ENCODE peak calls at places on chromosomes 3 and 15, in six cellular contexts. P is IMR-90, D is trophoblast cell, Z is mesenchymal stem cell, J is neuronal stem cell, Y is H1. E is an unnamed sample.

GRCh38 chr3:49638445-49638844 is 35.7 kb upstream of the APEH start:
- DNase-seq in P (peak; percentile 31), D (peak; percentile 55), Z (peak; percentile 33), J (no peak), Y (no peak), E (no peak)

GRCh38 chr3:190443257-190443656 is 6.4 kb downstream of the TMEM207 start:
- DNase-seq in P (peak; percentile 44), D (peak; percentile 46), Z (peak; percentile 51), J (no peak), Y (no peak), E (no peak)

GRCh38 chr3:124601189-124601588 is 129.1 kb upstream of the UMPS start:
- DNase-seq in P (no peak), D (no peak), Z (no peak), J (no peak), Y (no peak), E (no peak)

GRCh38 chr3:113495035-113495434 is 19.9 kb downstream of the SPICE1 start:
- DNase-seq in P (peak; percentile 44), D (peak; percentile 62), Z (peak; percentile 29), J (no peak), Y (no peak), E (no peak)

GRCh38 chr3:60399295-60399694 is 852.0 kb downstream of the FHIT start:
- DNase-seq in P (no peak), D (peak; percentile 12), Z (no peak), J (peak; percentile 4), Y (no peak), E (no peak)

GRCh38 chr15:41603941-41604660 is 45.1 kb downstream of the TYRO3 start:
- DNase-seq in P (peak; percentile 91), D (peak; percentile 63), Z (peak; percentile 77), J (peak; percentile 47), Y (peak; percentile 82), E (peak; percentile 83)

GRCh38 chr3:12436514-12437222 is 47.6 kb upstream of the TSEN2 start:
- DNase-seq in P (peak; percentile 52), D (no peak), Z (no peak), J (no peak), Y (no peak), E (no peak)

GRCh38 chr3:177615015-177615414 is 417.7 kb upstream of the TBL1XR1 start:
- DNase-seq in P (peak; percentile 97), D (peak; percentile 21), Z (peak; percentile 56), J (no peak), Y (no peak), E (no peak)

GRCh38 chr3:33317963-33318708 is 40.9 kb downstream of the FBXL2 start:
- DNase-seq in P (no peak), D (peak; percentile 84), Z (no peak), J (no peak), Y (no peak), E (no peak)

GRCh38 chr3:120622870-120623718 is 27.0 kb downstream of the NDUFB4 start:
- DNase-seq in P (peak; percentile 82), D (peak; percentile 92), Z (no peak), J (no peak), Y (peak; percentile 69), E (peak; percentile 38)

GRCh38 chr15:53974813-53975212 is 3.4 kb upstream of the UNC13C start:
- DNase-seq in P (no peak), D (no peak), Z (no peak), J (no peak), Y (no peak), E (no peak)

GRCh38 chr3:86938706-86939105 is 52.2 kb downstream of the VGLL3 start:
- DNase-seq in P (peak; percentile 87), D (peak; percentile 35), Z (peak; percentile 27), J (no peak), Y (no peak), E (no peak)

GRCh38 chr15:78976691-78977090 is 31.8 kb upstream of the CTSH start:
- DNase-seq in P (no peak), D (no peak), Z (no peak), J (no peak), Y (no peak), E (no peak)
- H3K14ac ChIP-seq in P (no peak overlapping the region), D (no peak overlapping the region), Z (no peak overlapping the region), J (no peak overlapping the region), Y (no peak overlapping the region), E (no peak overlapping the region)

DNA sequence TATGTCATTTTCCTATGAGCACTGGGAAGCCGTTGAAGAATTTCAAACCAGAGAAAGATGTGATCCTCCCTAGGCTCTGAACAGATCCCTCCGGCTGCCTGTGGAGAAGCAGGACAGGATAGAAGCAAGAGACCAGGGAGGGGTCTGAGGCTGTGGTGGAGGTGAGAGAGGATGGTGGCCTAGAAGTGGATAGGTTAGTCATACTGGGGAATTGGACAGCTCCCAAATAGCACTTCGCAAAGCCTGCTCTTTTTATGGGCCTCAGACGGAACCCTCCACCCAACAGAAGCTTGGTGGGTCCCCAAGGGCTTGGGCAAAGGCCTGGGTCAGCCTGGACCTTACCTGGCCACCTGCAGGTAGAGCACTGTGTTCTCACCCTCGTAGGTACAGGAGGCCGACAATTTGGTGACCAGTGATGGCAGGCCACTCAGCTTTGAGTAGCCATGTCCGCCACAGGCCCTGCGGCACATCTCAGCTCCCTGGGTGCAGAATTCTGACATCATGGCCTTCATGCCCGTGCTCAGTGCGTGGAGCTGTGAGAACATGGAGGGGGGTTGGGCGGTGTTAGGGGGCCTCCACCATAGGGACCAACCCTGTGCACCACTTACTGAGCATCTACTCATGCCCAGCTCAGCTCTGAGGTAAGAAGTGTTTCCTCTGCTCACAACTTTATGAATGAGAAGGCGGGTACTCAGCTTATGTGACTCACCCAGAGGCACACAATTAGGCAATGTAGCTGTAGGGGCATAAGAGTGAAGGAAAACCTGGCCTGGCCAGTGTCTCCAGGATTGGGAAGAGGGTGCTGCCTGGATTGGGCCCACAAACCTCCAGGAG is 10.6 kb downstream of the ACOX2 start:
- DNase-seq in P (peak; percentile 94), D (peak; percentile 82), Z (peak; percentile 89), J (no peak), Y (no peak), E (no peak)
- H2BK5ac ChIP-seq in P (no peak overlapping the region), D (no peak overlapping the region), Z (no peak overlapping the region), J (no peak overlapping the region), Y (peak overlapping the region; percentile 60), E (no peak overlapping the region)

GRCh38 chr3:17336291-17336690 is 406.1 kb downstream of the TBC1D5 start:
- DNase-seq in P (no peak), D (no peak), Z (no peak), J (no peak), Y (no peak), E (no peak)
- H3K14ac ChIP-seq in P (no peak overlapping the region), D (no peak overlapping the region), Z (no peak overlapping the region), J (no peak overlapping the region), Y (no peak overlapping the region), E (no peak overlapping the region)

DNA sequence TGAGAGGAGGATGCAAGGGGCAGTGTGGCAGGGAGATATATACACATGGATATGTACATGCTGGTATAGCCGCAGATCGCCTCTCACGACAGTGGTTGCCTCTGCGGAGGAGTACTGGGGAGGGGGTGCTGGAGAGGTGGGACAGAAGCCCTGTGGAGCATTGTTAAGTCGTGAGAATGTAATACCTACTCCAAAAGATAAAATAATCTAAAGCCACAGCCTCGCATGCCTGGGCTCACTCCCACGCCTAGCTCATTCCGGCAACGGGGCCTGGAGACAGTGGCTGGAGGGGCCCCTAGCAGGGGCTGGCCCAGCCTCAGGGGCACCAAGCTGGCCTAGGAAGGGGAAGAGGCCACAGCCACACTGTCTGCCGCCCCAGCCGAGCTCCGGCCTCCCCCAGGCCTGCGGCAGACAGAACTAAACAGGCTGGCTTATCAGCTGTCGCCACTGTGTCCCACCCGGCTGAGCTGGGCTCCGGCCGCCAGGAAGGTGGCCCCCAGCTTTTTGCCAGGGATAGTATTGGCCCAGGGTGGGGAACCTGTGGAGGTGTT is 65.1 kb upstream of the LCTL start:
- DNase-seq in P (no peak), D (no peak), Z (no peak), J (no peak), Y (no peak), E (no peak)
- H2BK5ac ChIP-seq in P (no peak overlapping the region), D (peak overlapping the region; percentile 77), Z (no peak overlapping the region), J (peak overlapping the region; percentile 35), Y (peak overlapping the region; percentile 52), E (no peak overlapping the region)

DNA sequence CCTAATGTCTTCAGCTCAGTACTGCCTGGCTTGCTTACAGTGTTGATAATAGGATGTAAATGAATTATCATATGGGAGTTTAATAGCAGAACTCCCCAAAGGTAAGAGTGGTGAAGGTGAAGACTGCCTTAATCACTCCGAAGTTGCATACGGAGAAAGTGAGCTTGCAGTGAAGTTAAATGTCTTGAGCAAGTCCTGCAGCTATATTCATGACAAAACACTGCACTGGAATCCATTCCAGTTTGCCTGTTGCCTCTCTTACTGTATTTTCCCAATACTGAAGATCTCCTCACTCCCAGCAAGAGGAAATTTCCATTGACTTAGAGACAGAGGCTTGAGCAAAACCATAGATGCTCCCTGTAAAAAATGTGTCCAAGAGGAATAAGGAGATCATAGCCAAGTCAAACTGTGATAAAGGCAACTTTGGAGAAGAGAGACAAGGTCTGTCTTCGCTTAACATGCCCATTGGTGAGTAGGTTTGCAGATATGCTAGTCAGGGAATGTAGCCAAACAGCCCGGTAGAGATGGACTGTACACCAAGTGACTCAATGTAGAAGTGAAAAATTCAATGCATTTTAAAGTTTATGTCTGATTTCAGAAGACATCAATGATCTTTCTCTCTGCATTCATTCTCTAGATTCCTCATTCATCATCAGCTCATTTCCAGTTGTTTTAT is 667.2 kb upstream of the NR2F2 start:
- DNase-seq in P (peak; percentile 85), D (peak; percentile 87), Z (no peak), J (no peak), Y (no peak), E (no peak)
- H3K14ac ChIP-seq in P (peak overlapping the region; percentile 30), D (no peak overlapping the region), Z (no peak overlapping the region), J (no peak overlapping the region), Y (no peak overlapping the region), E (no peak overlapping the region)

GRCh38 chr3:79414821-79415220 is 353.0 kb downstream of the ROBO1 start:
- DNase-seq in P (peak; percentile 39), D (peak; percentile 58), Z (peak; percentile 55), J (no peak), Y (no peak), E (no peak)
- H2BK5ac ChIP-seq in P (no peak overlapping the region), D (no peak overlapping the region), Z (no peak overlapping the region), J (no peak overlapping the region), Y (no peak overlapping the region), E (no peak overlapping the region)

GRCh38 chr15:56718560-56718959 is 14.7 kb downstream of the ZNF280D start:
- DNase-seq in P (no peak), D (no peak), Z (no peak), J (no peak), Y (no peak), E (no peak)
- H3K14ac ChIP-seq in P (no peak overlapping the region), D (no peak overlapping the region), Z (no peak overlapping the region), J (no peak overlapping the region), Y (no peak overlapping the region), E (no peak overlapping the region)

DNA sequence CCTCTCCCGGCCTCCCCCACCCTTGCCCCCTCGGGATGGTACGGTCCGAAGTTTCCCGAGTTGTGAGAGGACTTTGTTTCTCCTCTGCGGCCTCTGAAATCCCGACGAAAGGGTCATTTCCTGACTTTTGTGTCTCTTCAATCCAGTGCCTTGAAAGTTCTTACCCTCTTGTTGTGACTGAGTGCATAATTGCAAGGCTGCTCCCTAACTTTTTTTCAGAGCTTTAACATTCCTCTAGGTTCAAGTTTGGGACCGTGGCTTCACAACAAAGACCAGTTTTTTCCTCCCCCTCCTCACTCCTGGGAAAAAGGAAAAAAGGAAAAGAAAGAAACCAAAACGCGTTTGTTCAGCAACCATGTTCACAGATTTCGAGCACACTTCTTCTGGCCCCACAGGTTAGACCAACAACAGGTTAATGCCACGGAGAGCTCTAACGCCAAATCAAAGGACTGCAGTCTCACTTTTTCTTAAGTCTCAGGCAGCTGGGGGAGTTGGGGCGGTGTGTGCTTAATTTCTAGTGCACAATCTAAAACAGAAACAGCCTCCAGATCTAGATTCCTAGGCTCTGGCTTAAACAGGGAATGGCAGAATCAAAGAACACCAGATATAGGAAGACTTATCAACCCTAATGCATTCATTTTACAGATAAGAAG is 139.0 kb downstream of the TMCO5A start:
- DNase-seq in P (peak; percentile 35), D (no peak), Z (peak; percentile 50), J (no peak), Y (no peak), E (no peak)
- H2BK5ac ChIP-seq in P (peak overlapping the region; percentile 63), D (peak overlapping the region; percentile 88), Z (peak overlapping the region; percentile 91), J (peak overlapping the region; percentile 49), Y (no peak overlapping the region), E (no peak overlapping the region)